ENCODE peak calls at places on chromosome 7, in five cellular contexts. J, H, L, Z and Q are unnamed samples. For H3K27me3, the result is how much of the 10 kb centered on the place peaks cover.

GRCh38 chr7:113267271-113267670 is 148.9 kb upstream of the SMIM30 start:
- DNase-seq in J (no peak), H (no peak), L (no peak), Z (no peak), Q (no peak)

GRCh38 chr7:112157072-112157471 is 49.1 kb downstream of the DOCK4 start:
- DNase-seq in J (no peak), H (no peak), L (no peak), Z (no peak), Q (no peak)

GRCh38 chr7:90766814-90767564 is 170.9 kb downstream of the CDK14 start:
- DNase-seq in J (peak), H (peak), L (peak), Z (peak), Q (peak)

GRCh38 chr7:158684329-158684728 is 20.3 kb downstream of the NCAPG2 start:
- DNase-seq in J (no peak), H (no peak), L (no peak), Z (no peak), Q (no peak)

GRCh38 chr7:152025077-152025936 is at the start of gene GALNT11:
- DNase-seq in J (peak), H (peak), L (peak), Z (peak), Q (peak)

GRCh38 chr7:113622796-113623195 is 296.0 kb downstream of the PPP1R3A start:
- DNase-seq in J (no peak), H (no peak), L (no peak), Z (no peak), Q (no peak)

GRCh38 chr7:137820677-137821420 is 25.9 kb downstream of the DGKI start:
- DNase-seq in J (no peak), H (peak), L (peak), Z (peak), Q (peak)

GRCh38 chr7:97187067-97187466 is 69.6 kb downstream of the SDHAF3 start:
- DNase-seq in J (no peak), H (no peak), L (no peak), Z (no peak), Q (no peak)

GRCh38 chr7:69813637-69814240 is 215.5 kb downstream of the AUTS2 start:
- DNase-seq in J (no peak), H (no peak), L (no peak), Z (no peak), Q (no peak)

GRCh38 chr7:5525271-5526189 is 101.9 kb upstream of the TNRC18 start:
- DNase-seq in J (peak), H (no peak), L (no peak), Z (peak), Q (no peak)

GRCh38 chr7:25968205-25968993 is 183.6 kb upstream of the NFE2L3 start:
- DNase-seq in J (no peak), H (no peak), L (no peak), Z (no peak), Q (no peak)

GRCh38 chr7:157690058-157690832 is 353.4 kb downstream of the DNAJB6 start:
- DNase-seq in J (no peak), H (no peak), L (no peak), Z (peak), Q (peak)

GRCh38 chr7:152683297-152683696 is 7.4 kb upstream of the XRCC2 start:
- DNase-seq in J (no peak), H (no peak), L (no peak), Z (no peak), Q (peak)

GRCh38 chr7:136877509-136877908 is 9.1 kb downstream of the CHRM2 start:
- DNase-seq in J (no peak), H (no peak), L (no peak), Z (no peak), Q (no peak)

GRCh38 chr7:81112731-81113130 is 193.9 kb upstream of the SEMA3C start:
- DNase-seq in J (no peak), H (no peak), L (no peak), Z (no peak), Q (no peak)

GRCh38 chr7:71659622-71660021 is 527.7 kb downstream of the GALNT17 start:
- DNase-seq in J (no peak), H (peak), L (peak), Z (no peak), Q (no peak)

GRCh38 chr7:92645531-92646061 is 55.4 kb upstream of the FAM133B start:
- DNase-seq in J (peak), H (no peak), L (no peak), Z (peak), Q (no peak)

GRCh38 chr7:44971991-44972441 is 6.8 kb downstream of the MYO1G start:
- DNase-seq in J (no peak), H (no peak), L (no peak), Z (no peak), Q (no peak)

GRCh38 chr7:34875481-34875880 is 161.8 kb downstream of the DPY19L1 start:
- DNase-seq in J (no peak), H (no peak), L (no peak), Z (peak), Q (no peak)

GRCh38 chr7:28502408-28502807 is 90.1 kb downstream of the CREB5 start:
- DNase-seq in J (no peak), H (no peak), L (no peak), Z (no peak), Q (no peak)

GRCh38 chr7:155382802-155383171 is 75.1 kb upstream of the EN2 start:
- DNase-seq in J (no peak), H (no peak), L (no peak), Z (no peak), Q (no peak)
- H3K27me3 ChIP-seq in J (half or more), H (half or more), L (half or more), Z (half or more), Q (under half)

GRCh38 chr7:123979876-123980275 is 53.0 kb downstream of the TMEM229A start:
- DNase-seq in J (peak), H (no peak), L (no peak), Z (no peak), Q (no peak)

GRCh38 chr7:123972045-123972444 is 47.0 kb downstream of the SPAM1 start:
- DNase-seq in J (no peak), H (no peak), L (no peak), Z (no peak), Q (no peak)

GRCh38 chr7:123975049-123975448 is 50.0 kb downstream of the SPAM1 start:
- DNase-seq in J (no peak), H (no peak), L (no peak), Z (peak), Q (no peak)

GRCh38 chr7:123977081-123977480 is 52.0 kb downstream of the SPAM1 start:
- DNase-seq in J (no peak), H (no peak), L (no peak), Z (no peak), Q (no peak)

GRCh38 chr7:123974326-123974908 is 49.4 kb downstream of the SPAM1 start:
- DNase-seq in J (no peak), H (no peak), L (no peak), Z (no peak), Q (no peak)
- H3K4me3 ChIP-seq in J (no peak), H (no peak), L (no peak), Z (no peak), Q (no peak)

GRCh38 chr7:73712773-73713172 is 6.7 kb downstream of the STX1A start:
- DNase-seq in J (no peak), H (no peak), L (no peak), Z (no peak), Q (no peak)
- H3K27ac ChIP-seq in J (no peak), H (no peak), L (no peak), Z (no peak), Q (no peak)

DNA sequence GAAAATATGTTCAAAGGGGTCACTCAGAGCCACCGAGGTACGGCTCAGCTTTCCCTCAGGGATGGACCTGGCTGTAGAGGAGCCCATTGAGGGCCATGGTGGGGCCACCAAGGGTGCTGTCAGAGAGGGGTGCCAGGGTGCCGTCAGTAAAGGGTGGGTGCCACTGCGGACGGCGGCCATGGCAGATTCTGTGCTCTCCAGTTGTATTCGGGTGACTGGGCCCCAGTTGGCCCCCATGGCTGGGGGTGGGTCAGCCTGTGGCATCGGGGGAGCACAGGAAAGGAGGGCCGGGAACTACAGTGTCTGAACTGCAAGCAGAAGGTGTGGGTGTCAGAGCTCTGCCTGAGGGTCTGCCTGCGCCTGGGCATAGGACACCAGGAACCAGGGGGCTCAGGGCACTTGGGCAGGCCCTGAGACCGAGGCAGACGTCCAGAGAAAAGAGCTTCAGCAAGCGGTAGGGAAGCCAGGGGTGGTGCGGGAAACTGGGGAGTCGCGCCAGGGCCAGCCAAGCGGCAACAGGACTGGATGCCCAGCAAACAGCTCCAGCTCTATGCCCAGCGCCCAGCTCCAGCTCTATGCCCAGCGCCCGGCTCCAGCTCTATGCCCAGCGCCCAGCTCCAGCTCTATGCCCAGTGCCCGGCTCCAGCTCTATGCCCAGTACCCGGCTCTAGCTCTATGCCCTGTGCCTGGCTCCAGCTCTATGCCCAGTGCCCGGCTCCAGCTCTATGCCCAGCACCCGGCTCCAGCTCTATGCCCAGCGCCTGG is 502.3 kb upstream of the FOXK1 start:
- DNase-seq in J (no peak), H (no peak), L (no peak), Z (no peak), Q (no peak)
- H3K27me3 ChIP-seq in J (under half), H (under half), L (under half), Z (under half), Q (under half)

DNA sequence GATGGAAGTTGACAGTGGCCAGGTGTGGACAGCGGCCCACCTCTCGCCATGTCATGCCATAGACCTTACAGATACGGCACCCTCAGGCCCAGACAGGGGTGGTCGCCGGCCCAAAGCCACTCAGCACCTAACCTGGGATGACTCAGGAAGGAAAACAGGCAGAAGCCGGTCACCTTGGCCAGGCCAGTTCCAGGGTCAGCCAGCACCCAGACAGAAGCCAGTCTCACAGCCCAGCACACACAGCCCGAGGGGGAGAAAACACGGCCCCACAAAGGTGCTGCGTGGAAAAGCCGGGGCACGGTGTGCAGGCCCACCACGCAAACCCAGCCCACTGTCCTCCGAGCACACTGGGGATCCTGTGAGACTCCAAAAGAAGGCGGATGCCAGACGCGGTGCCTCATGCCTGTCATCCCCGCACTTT is 95.2 kb upstream of the DNAAF5 start:
- DNase-seq in J (no peak), H (no peak), L (no peak), Z (no peak), Q (no peak)
- H3K4me3 ChIP-seq in J (no peak), H (no peak), L (no peak), Z (no peak), Q (no peak)

DNA sequence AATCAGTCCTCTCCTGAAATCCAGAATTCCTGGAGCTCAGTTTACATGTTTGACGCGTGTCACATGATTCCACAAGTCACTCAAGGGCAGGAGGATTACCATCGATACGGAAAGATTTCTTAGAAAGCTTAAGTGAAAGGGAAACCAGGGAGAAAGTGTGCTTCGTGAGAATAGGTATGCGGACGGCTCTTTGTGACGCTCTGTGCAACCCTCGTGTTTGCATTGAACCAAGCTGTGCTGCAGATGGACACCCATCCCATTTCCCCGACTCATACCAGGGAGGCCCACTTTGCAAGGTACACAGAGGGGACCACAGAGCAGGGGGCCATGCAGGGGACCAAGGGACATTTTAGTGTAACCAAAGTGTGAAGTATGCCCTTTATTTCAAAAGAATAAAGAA is 43.2 kb downstream of the IKZF1 start:
- DNase-seq in J (peak), H (no peak), L (no peak), Z (no peak), Q (no peak)
- H3K27ac ChIP-seq in J (no peak), H (peak), L (no peak), Z (no peak), Q (no peak)

GRCh38 chr7:1402791-1403755 is 56.2 kb downstream of the MICALL2 start:
- DNase-seq in J (no peak), H (no peak), L (no peak), Z (no peak), Q (no peak)

GRCh38 chr7:1400351-1400750 is 58.9 kb downstream of the MICALL2 start:
- DNase-seq in J (no peak), H (no peak), L (no peak), Z (peak), Q (no peak)

GRCh38 chr7:1403844-1404404 is 55.3 kb downstream of the MICALL2 start:
- DNase-seq in J (no peak), H (peak), L (no peak), Z (peak), Q (no peak)

GRCh38 chr7:1401011-1401410 is 58.3 kb downstream of the MICALL2 start:
- DNase-seq in J (no peak), H (no peak), L (no peak), Z (no peak), Q (no peak)

DNA sequence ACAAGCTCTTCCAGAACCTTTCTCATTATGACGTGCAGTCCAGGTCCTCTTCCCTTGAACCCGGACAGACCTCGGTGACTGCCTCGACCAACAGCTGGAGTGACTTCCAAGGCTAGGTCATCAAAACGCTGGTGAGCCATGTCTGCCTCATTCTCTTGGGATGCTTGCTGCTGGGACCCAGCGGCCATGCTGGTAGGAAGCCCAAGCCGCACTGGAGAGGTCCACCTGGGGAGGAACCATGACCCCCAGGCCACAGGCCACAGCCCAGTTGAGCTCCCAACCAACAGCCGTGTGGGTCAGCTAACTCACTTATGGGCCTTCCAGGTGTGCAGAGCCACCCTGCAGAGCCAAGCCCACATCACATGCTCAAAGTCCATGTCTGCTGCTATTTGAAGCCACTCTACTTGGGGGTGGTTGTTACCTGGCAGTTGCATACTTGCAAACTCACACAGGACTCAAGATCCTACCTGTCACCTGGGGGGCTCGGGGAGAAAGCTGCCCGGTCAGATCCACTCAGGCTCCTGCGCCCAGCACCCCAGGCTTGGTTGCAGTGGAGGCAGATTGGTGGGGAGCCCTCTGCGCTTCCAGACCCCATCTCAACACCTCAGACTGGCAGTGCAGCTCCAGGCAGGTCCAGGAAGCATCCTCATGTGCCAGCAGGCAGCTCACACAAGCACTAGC is 57.0 kb downstream of the MICALL2 start:
- DNase-seq in J (no peak), H (no peak), L (no peak), Z (no peak), Q (no peak)
- H3K27me3 ChIP-seq in J (under half), H (under half), L (half or more), Z (half or more), Q (under half)